ENCODE peak calls at places on chromosome X, in five cellular contexts. P, R, J, G and I are unnamed samples.

GRCh38 chrX:48956728-48957414 is 536 bp downstream of the OTUD5 start:
- DNase-seq in P (no peak), R (no peak), J (no peak), G (no peak), I (no peak)

GRCh38 chrX:19626230-19626629 is 110.9 kb upstream of the MAP3K15 start:
- DNase-seq in P (no peak), R (no peak), J (no peak), G (no peak), I (no peak)

GRCh38 chrX:12825801-12826200 is 34.6 kb downstream of the PRPS2 start:
- DNase-seq in P (no peak), R (no peak), J (no peak), G (no peak), I (no peak)

GRCh38 chrX:45775462-45775861 is 574.8 kb upstream of the DIPK2B start:
- DNase-seq in P (no peak), R (no peak), J (no peak), G (no peak), I (no peak)

GRCh38 chrX:12115377-12115776 is 22.9 kb upstream of the FRMPD4 start:
- DNase-seq in P (peak), R (no peak), J (no peak), G (no peak), I (no peak)

GRCh38 chrX:10393899-10394298 is 226.5 kb downstream of the MID1 start:
- DNase-seq in P (no peak), R (no peak), J (no peak), G (no peak), I (no peak)

GRCh38 chrX:95057341-95057740 is 1383.3 kb downstream of the FAM133A start:
- DNase-seq in P (no peak), R (no peak), J (no peak), G (no peak), I (no peak)

GRCh38 chrX:131861088-131861787 is 161.9 kb upstream of the STK26 start:
- DNase-seq in P (no peak), R (no peak), J (no peak), G (no peak), I (no peak)

GRCh38 chrX:101552714-101553113 is 2.4 kb downstream of the ARMCX1 start:
- DNase-seq in P (no peak), R (no peak), J (no peak), G (no peak), I (no peak)

GRCh38 chrX:23887448-23887847 is 20.3 kb downstream of the APOO start:
- DNase-seq in P (no peak), R (no peak), J (no peak), G (no peak), I (no peak)

GRCh38 chrX:48934581-48935331 is 15.9 kb upstream of the PIM2 start:
- DNase-seq in P (no peak), R (no peak), J (no peak), G (no peak), I (no peak)

GRCh38 chrX:108468486-108468885 is 28.8 kb downstream of the COL4A5 start:
- DNase-seq in P (no peak), R (no peak), J (no peak), G (no peak), I (no peak)

GRCh38 chrX:146278381-146278780 is 460.8 kb downstream of the SLITRK2 start:
- DNase-seq in P (no peak), R (no peak), J (no peak), G (no peak), I (no peak)

GRCh38 chrX:52576946-52577345 is 60.1 kb upstream of the XAGE1B start:
- DNase-seq in P (peak), R (no peak), J (no peak), G (no peak), I (no peak)

GRCh38 chrX:19257001-19257400 is 86.7 kb upstream of the PDHA1 start:
- DNase-seq in P (no peak), R (no peak), J (no peak), G (no peak), I (no peak)

GRCh38 chrX:19063030-19063429 is 59.2 kb downstream of the ADGRG2 start:
- DNase-seq in P (no peak), R (no peak), J (no peak), G (no peak), I (no peak)

GRCh38 chrX:112846114-112846513 is 5.5 kb upstream of the AMOT start:
- DNase-seq in P (no peak), R (no peak), J (no peak), G (no peak), I (no peak)

GRCh38 chrX:30702736-30703135 is 49.5 kb downstream of the GK start:
- DNase-seq in P (no peak), R (no peak), J (no peak), G (no peak), I (no peak)

GRCh38 chrX:150548251-150548650 is 20.2 kb upstream of the MTM1 start:
- DNase-seq in P (no peak), R (no peak), J (no peak), G (no peak), I (no peak)

GRCh38 chrX:103879339-103879738 is 47.3 kb upstream of the RAB9B start:
- DNase-seq in P (no peak), R (no peak), J (no peak), G (no peak), I (no peak)

GRCh38 chrX:21606037-21606436 is 52.1 kb downstream of the KLHL34 start:
- DNase-seq in P (no peak), R (no peak), J (no peak), G (no peak), I (no peak)
- TF ChIP-seq TAF1 in P (no peak), R (no peak), J (no peak), G (no peak), I (no peak)

DNA sequence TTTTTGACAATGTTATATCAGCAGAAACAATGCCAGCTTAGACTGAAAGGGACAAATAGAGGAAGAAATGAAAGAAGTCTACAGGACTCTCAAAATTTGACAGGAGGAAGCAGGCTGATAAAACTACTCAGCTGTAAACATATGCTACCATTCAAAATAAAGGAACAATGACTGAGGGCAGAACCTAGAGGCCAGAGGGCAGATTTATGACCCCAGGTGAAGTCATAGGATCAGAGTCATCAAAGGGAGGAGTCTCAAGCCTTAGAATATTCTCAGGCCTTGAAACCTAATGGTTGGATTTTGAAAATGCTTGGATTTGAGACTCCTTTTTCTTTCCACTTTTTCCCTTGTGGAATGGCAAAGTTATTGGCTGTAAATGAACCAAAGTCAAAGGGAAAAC is 17.0 kb upstream of the SYTL5 start:
- DNase-seq in P (no peak), R (no peak), J (no peak), G (no peak), I (no peak)
- TF ChIP-seq TAF1 in P (no peak), R (no peak), J (no peak), G (no peak), I (no peak)

GRCh38 chrX:3518870-3519269 is 172.4 kb upstream of the MXRA5 start:
- DNase-seq in P (no peak), R (peak), J (no peak), G (no peak), I (no peak)
- TF ChIP-seq TAF1 in P (no peak), R (no peak), J (no peak), G (no peak), I (no peak)

GRCh38 chrX:18036394-18036793 is 175.3 kb upstream of the RAI2 start:
- DNase-seq in P (no peak), R (no peak), J (no peak), G (no peak), I (no peak)
- TF ChIP-seq TAF1 in P (no peak), R (no peak), J (no peak), G (no peak), I (no peak)